ENCODE peak calls at places on chromosomes 1 and 21, in seven cellular contexts. B, Y, Z, O, P, V and N are unnamed samples.

GRCh38 chr1:156490401-156491032 is 10.1 kb downstream of the MEF2D start:
- DNase-seq in V (no peak), B (peak), O (no peak), Y (peak), P (no peak), Z (no peak), N (peak)

GRCh38 chr1:48668339-48668738 is 108.4 kb downstream of the BEND5 start:
- DNase-seq in V (no peak), O (no peak), Y (no peak), Z (no peak), P (no peak), B (no peak), N (no peak)

GRCh38 chr21:17548262-17548661 is 35.4 kb downstream of the CXADR start:
- DNase-seq in O (no peak), B (peak), Z (no peak), V (no peak), P (no peak), Y (no peak), N (no peak)

GRCh38 chr1:164515221-164515620 is 43.8 kb upstream of the PBX1 start:
- DNase-seq in B (peak), Z (no peak), O (no peak), Y (no peak), P (no peak), V (no peak), N (no peak)

GRCh38 chr1:113255038-113255727 is 135.1 kb upstream of the MAGI3 start:
- DNase-seq in Z (no peak), Y (no peak), P (no peak), V (no peak), B (no peak), O (peak), N (no peak)

GRCh38 chr1:212498243-212498642 is 65.5 kb downstream of the NENF start:
- DNase-seq in O (no peak), Y (no peak), Z (no peak), P (no peak), B (no peak), V (no peak), N (no peak)

GRCh38 chr1:228009828-228010775 is 3.3 kb downstream of the WNT3A start:
- DNase-seq in V (no peak), P (no peak), B (no peak), Y (no peak), O (no peak), Z (no peak), N (no peak)

GRCh38 chr21:27248791-27249190 is 281.9 kb upstream of the ADAMTS5 start:
- DNase-seq in P (no peak), Y (no peak), O (no peak), Z (no peak), V (no peak), B (no peak), N (no peak)

GRCh38 chr1:224486801-224487583 is 52.4 kb upstream of the WDR26 start:
- DNase-seq in Z (no peak), V (no peak), Y (no peak), B (no peak), O (no peak), P (no peak), N (no peak)

GRCh38 chr1:186617860-186618780 is 62.1 kb downstream of the PTGS2 start:
- DNase-seq in P (peak), Y (peak), O (peak), B (peak), Z (peak), V (no peak), N (no peak)

GRCh38 chr1:210830034-210831028 is 303.6 kb downstream of the KCNH1 start:
- DNase-seq in V (no peak), B (no peak), Z (no peak), O (no peak), Y (no peak), P (no peak), N (no peak)

GRCh38 chr1:180253585-180254495 is 23.8 kb downstream of the LHX4 start:
- DNase-seq in Z (no peak), O (no peak), Y (no peak), P (no peak), B (no peak), V (no peak), N (no peak)